ENCODE peak calls at places on chromosomes 12 and 14, in six cellular contexts. One of them, this sample, is unnamed.

GRCh38 chr12:122841544-122842321 is 6.5 kb downstream of the HIP1R start:
- DNase-seq in stimulated activated CD4-positive, alpha-beta T cell treated with anti-CD3 and anti-CD28 coated beads, Interleukin-1b, Interleukin-23, amount 100 ng/mL, for 1 hour: no peak
- DNase-seq in GM23338: peak
- DNase-seq in RPMI7951: peak
- DNase-seq in CD4-positive, alpha-beta T cell: no peak
- DNase-seq in Calu3: peak
- DNase-seq in this sample: peak

GRCh38 chr12:121579190-121579791 is 1.5 kb downstream of the KDM2B start:
- DNase-seq in stimulated activated CD4-positive, alpha-beta T cell treated with anti-CD3 and anti-CD28 coated beads, Interleukin-1b, Interleukin-23, amount 100 ng/mL, for 1 hour: no peak
- DNase-seq in GM23338: peak
- DNase-seq in RPMI7951: peak
- DNase-seq in CD4-positive, alpha-beta T cell: no peak
- DNase-seq in Calu3: no peak
- DNase-seq in this sample: peak

GRCh38 chr12:20883288-20883687 is 72.8 kb downstream of the SLCO1B3 start:
- DNase-seq in stimulated activated CD4-positive, alpha-beta T cell treated with anti-CD3 and anti-CD28 coated beads, Interleukin-1b, Interleukin-23, amount 100 ng/mL, for 1 hour: no peak
- DNase-seq in GM23338: no peak
- DNase-seq in RPMI7951: no peak
- DNase-seq in CD4-positive, alpha-beta T cell: no peak
- DNase-seq in Calu3: peak
- DNase-seq in this sample: no peak

GRCh38 chr12:1925125-1925963 is 6.9 kb upstream of the CACNA2D4 start:
- DNase-seq in stimulated activated CD4-positive, alpha-beta T cell treated with anti-CD3 and anti-CD28 coated beads, Interleukin-1b, Interleukin-23, amount 100 ng/mL, for 1 hour: no peak
- DNase-seq in GM23338: no peak
- DNase-seq in RPMI7951: no peak
- DNase-seq in CD4-positive, alpha-beta T cell: no peak
- DNase-seq in Calu3: no peak
- DNase-seq in this sample: no peak

GRCh38 chr12:89882051-89882450 is 173.4 kb upstream of the ATP2B1 start:
- DNase-seq in stimulated activated CD4-positive, alpha-beta T cell treated with anti-CD3 and anti-CD28 coated beads, Interleukin-1b, Interleukin-23, amount 100 ng/mL, for 1 hour: no peak
- DNase-seq in GM23338: no peak
- DNase-seq in RPMI7951: peak
- DNase-seq in CD4-positive, alpha-beta T cell: no peak
- DNase-seq in Calu3: no peak
- DNase-seq in this sample: peak

GRCh38 chr12:42716521-42716920 is 127.0 kb upstream of the PRICKLE1 start:
- DNase-seq in stimulated activated CD4-positive, alpha-beta T cell treated with anti-CD3 and anti-CD28 coated beads, Interleukin-1b, Interleukin-23, amount 100 ng/mL, for 1 hour: no peak
- DNase-seq in GM23338: no peak
- DNase-seq in RPMI7951: peak
- DNase-seq in CD4-positive, alpha-beta T cell: no peak
- DNase-seq in Calu3: no peak
- DNase-seq in this sample: no peak

GRCh38 chr14:34554540-34555250 is 15.2 kb upstream of the EAPP start:
- DNase-seq in stimulated activated CD4-positive, alpha-beta T cell treated with anti-CD3 and anti-CD28 coated beads, Interleukin-1b, Interleukin-23, amount 100 ng/mL, for 1 hour: no peak
- DNase-seq in GM23338: no peak
- DNase-seq in RPMI7951: peak
- DNase-seq in CD4-positive, alpha-beta T cell: no peak
- DNase-seq in Calu3: no peak
- DNase-seq in this sample: peak

GRCh38 chr14:29311983-29312382 is 545.4 kb downstream of the FOXG1 start:
- DNase-seq in stimulated activated CD4-positive, alpha-beta T cell treated with anti-CD3 and anti-CD28 coated beads, Interleukin-1b, Interleukin-23, amount 100 ng/mL, for 1 hour: no peak
- DNase-seq in GM23338: no peak
- DNase-seq in RPMI7951: no peak
- DNase-seq in CD4-positive, alpha-beta T cell: no peak
- DNase-seq in Calu3: no peak
- DNase-seq in this sample: no peak

GRCh38 chr14:102262894-102263462 is 42.0 kb downstream of the MOK start:
- DNase-seq in stimulated activated CD4-positive, alpha-beta T cell treated with anti-CD3 and anti-CD28 coated beads, Interleukin-1b, Interleukin-23, amount 100 ng/mL, for 1 hour: no peak
- DNase-seq in GM23338: peak
- DNase-seq in RPMI7951: peak
- DNase-seq in CD4-positive, alpha-beta T cell: no peak
- DNase-seq in Calu3: peak
- DNase-seq in this sample: peak

GRCh38 chr12:116508145-116509121 is 50.7 kb upstream of the MAP1LC3B2 start:
- DNase-seq in stimulated activated CD4-positive, alpha-beta T cell treated with anti-CD3 and anti-CD28 coated beads, Interleukin-1b, Interleukin-23, amount 100 ng/mL, for 1 hour: no peak
- DNase-seq in GM23338: peak
- DNase-seq in RPMI7951: no peak
- DNase-seq in CD4-positive, alpha-beta T cell: no peak
- DNase-seq in Calu3: no peak
- DNase-seq in this sample: peak

GRCh38 chr12:32155911-32156585 is 49.4 kb downstream of the BICD1 start:
- DNase-seq in stimulated activated CD4-positive, alpha-beta T cell treated with anti-CD3 and anti-CD28 coated beads, Interleukin-1b, Interleukin-23, amount 100 ng/mL, for 1 hour: no peak
- DNase-seq in GM23338: no peak
- DNase-seq in RPMI7951: peak
- DNase-seq in CD4-positive, alpha-beta T cell: no peak
- DNase-seq in Calu3: no peak
- DNase-seq in this sample: peak

GRCh38 chr14:30585204-30585603 is 26.2 kb downstream of the G2E3 start:
- DNase-seq in stimulated activated CD4-positive, alpha-beta T cell treated with anti-CD3 and anti-CD28 coated beads, Interleukin-1b, Interleukin-23, amount 100 ng/mL, for 1 hour: no peak
- DNase-seq in GM23338: no peak
- DNase-seq in RPMI7951: no peak
- DNase-seq in CD4-positive, alpha-beta T cell: no peak
- DNase-seq in Calu3: no peak
- DNase-seq in this sample: no peak

GRCh38 chr12:108890208-108890607 is 10.3 kb downstream of the DAO start:
- DNase-seq in stimulated activated CD4-positive, alpha-beta T cell treated with anti-CD3 and anti-CD28 coated beads, Interleukin-1b, Interleukin-23, amount 100 ng/mL, for 1 hour: no peak
- DNase-seq in GM23338: peak
- DNase-seq in RPMI7951: peak
- DNase-seq in CD4-positive, alpha-beta T cell: no peak
- DNase-seq in Calu3: peak
- DNase-seq in this sample: peak

GRCh38 chr14:36935976-36936678 is 236.3 kb downstream of the SLC25A21 start:
- DNase-seq in stimulated activated CD4-positive, alpha-beta T cell treated with anti-CD3 and anti-CD28 coated beads, Interleukin-1b, Interleukin-23, amount 100 ng/mL, for 1 hour: no peak
- DNase-seq in GM23338: no peak
- DNase-seq in RPMI7951: no peak
- DNase-seq in CD4-positive, alpha-beta T cell: no peak
- DNase-seq in Calu3: no peak
- DNase-seq in this sample: no peak

GRCh38 chr14:69887740-69888657 is 8.8 kb downstream of the SMOC1 start:
- DNase-seq in stimulated activated CD4-positive, alpha-beta T cell treated with anti-CD3 and anti-CD28 coated beads, Interleukin-1b, Interleukin-23, amount 100 ng/mL, for 1 hour: no peak
- DNase-seq in GM23338: no peak
- DNase-seq in RPMI7951: no peak
- DNase-seq in CD4-positive, alpha-beta T cell: no peak
- DNase-seq in Calu3: peak
- DNase-seq in this sample: no peak

GRCh38 chr14:100307215-100308111 is 1.2 kb upstream of the SLC25A29 start:
- DNase-seq in stimulated activated CD4-positive, alpha-beta T cell treated with anti-CD3 and anti-CD28 coated beads, Interleukin-1b, Interleukin-23, amount 100 ng/mL, for 1 hour: no peak
- DNase-seq in GM23338: peak
- DNase-seq in RPMI7951: no peak
- DNase-seq in CD4-positive, alpha-beta T cell: no peak
- DNase-seq in Calu3: peak
- DNase-seq in this sample: peak

GRCh38 chr12:112837629-112838191 is 46.2 kb downstream of the RPH3A start:
- DNase-seq in stimulated activated CD4-positive, alpha-beta T cell treated with anti-CD3 and anti-CD28 coated beads, Interleukin-1b, Interleukin-23, amount 100 ng/mL, for 1 hour: no peak
- DNase-seq in GM23338: no peak
- DNase-seq in RPMI7951: peak
- DNase-seq in CD4-positive, alpha-beta T cell: no peak
- DNase-seq in Calu3: no peak
- DNase-seq in this sample: no peak

GRCh38 chr12:89863332-89863938 is 154.8 kb upstream of the ATP2B1 start:
- DNase-seq in stimulated activated CD4-positive, alpha-beta T cell treated with anti-CD3 and anti-CD28 coated beads, Interleukin-1b, Interleukin-23, amount 100 ng/mL, for 1 hour: peak
- DNase-seq in GM23338: no peak
- DNase-seq in RPMI7951: peak
- DNase-seq in CD4-positive, alpha-beta T cell: peak
- DNase-seq in Calu3: no peak
- DNase-seq in this sample: no peak

GRCh38 chr12:122082621-122083356 is 4.2 kb downstream of the MLXIP start:
- DNase-seq in stimulated activated CD4-positive, alpha-beta T cell treated with anti-CD3 and anti-CD28 coated beads, Interleukin-1b, Interleukin-23, amount 100 ng/mL, for 1 hour: no peak
- DNase-seq in GM23338: no peak
- DNase-seq in RPMI7951: no peak
- DNase-seq in CD4-positive, alpha-beta T cell: no peak
- DNase-seq in Calu3: no peak
- DNase-seq in this sample: no peak

GRCh38 chr14:68564236-68564825 is 228.5 kb downstream of the ZFP36L1 start:
- DNase-seq in stimulated activated CD4-positive, alpha-beta T cell treated with anti-CD3 and anti-CD28 coated beads, Interleukin-1b, Interleukin-23, amount 100 ng/mL, for 1 hour: no peak
- DNase-seq in GM23338: no peak
- DNase-seq in RPMI7951: no peak
- DNase-seq in CD4-positive, alpha-beta T cell: no peak
- DNase-seq in Calu3: no peak
- DNase-seq in this sample: peak

GRCh38 chr12:7716391-7716790 is 5.2 kb downstream of the DPPA3 start:
- DNase-seq in stimulated activated CD4-positive, alpha-beta T cell treated with anti-CD3 and anti-CD28 coated beads, Interleukin-1b, Interleukin-23, amount 100 ng/mL, for 1 hour: no peak
- DNase-seq in GM23338: peak
- DNase-seq in RPMI7951: no peak
- DNase-seq in CD4-positive, alpha-beta T cell: no peak
- DNase-seq in Calu3: no peak
- DNase-seq in this sample: no peak

GRCh38 chr14:43540948-43541347 is 966.1 kb downstream of the FSCB start:
- DNase-seq in stimulated activated CD4-positive, alpha-beta T cell treated with anti-CD3 and anti-CD28 coated beads, Interleukin-1b, Interleukin-23, amount 100 ng/mL, for 1 hour: no peak
- DNase-seq in GM23338: peak
- DNase-seq in RPMI7951: no peak
- DNase-seq in CD4-positive, alpha-beta T cell: no peak
- DNase-seq in Calu3: no peak
- DNase-seq in this sample: peak

GRCh38 chr12:96056646-96057455 is 21.5 kb upstream of the LTA4H start:
- DNase-seq in stimulated activated CD4-positive, alpha-beta T cell treated with anti-CD3 and anti-CD28 coated beads, Interleukin-1b, Interleukin-23, amount 100 ng/mL, for 1 hour: no peak
- DNase-seq in GM23338: no peak
- DNase-seq in RPMI7951: no peak
- DNase-seq in CD4-positive, alpha-beta T cell: no peak
- DNase-seq in Calu3: no peak
- DNase-seq in this sample: no peak

GRCh38 chr14:35083530-35084150 is 37.6 kb downstream of the FAM177A1 start:
- DNase-seq in stimulated activated CD4-positive, alpha-beta T cell treated with anti-CD3 and anti-CD28 coated beads, Interleukin-1b, Interleukin-23, amount 100 ng/mL, for 1 hour: no peak
- DNase-seq in GM23338: no peak
- DNase-seq in RPMI7951: no peak
- DNase-seq in CD4-positive, alpha-beta T cell: no peak
- DNase-seq in Calu3: no peak
- DNase-seq in this sample: no peak

GRCh38 chr12:43847427-43847826 is 11.5 kb downstream of the TMEM117 start:
- DNase-seq in stimulated activated CD4-positive, alpha-beta T cell treated with anti-CD3 and anti-CD28 coated beads, Interleukin-1b, Interleukin-23, amount 100 ng/mL, for 1 hour: no peak
- DNase-seq in GM23338: no peak
- DNase-seq in RPMI7951: peak
- DNase-seq in CD4-positive, alpha-beta T cell: no peak
- DNase-seq in Calu3: no peak
- DNase-seq in this sample: no peak

GRCh38 chr12:119666226-119666808 is 1.6 kb upstream of the PRKAB1 start:
- DNase-seq in stimulated activated CD4-positive, alpha-beta T cell treated with anti-CD3 and anti-CD28 coated beads, Interleukin-1b, Interleukin-23, amount 100 ng/mL, for 1 hour: no peak
- DNase-seq in GM23338: no peak
- DNase-seq in RPMI7951: no peak
- DNase-seq in CD4-positive, alpha-beta T cell: no peak
- DNase-seq in Calu3: no peak
- DNase-seq in this sample: no peak

GRCh38 chr14:55133416-55133815 is 4.4 kb downstream of the LGALS3 start:
- DNase-seq in stimulated activated CD4-positive, alpha-beta T cell treated with anti-CD3 and anti-CD28 coated beads, Interleukin-1b, Interleukin-23, amount 100 ng/mL, for 1 hour: no peak
- DNase-seq in GM23338: peak
- DNase-seq in RPMI7951: peak
- DNase-seq in CD4-positive, alpha-beta T cell: no peak
- DNase-seq in Calu3: no peak
- DNase-seq in this sample: no peak

GRCh38 chr12:57590892-57591566 is at the start of gene PIP4K2C:
- DNase-seq in stimulated activated CD4-positive, alpha-beta T cell treated with anti-CD3 and anti-CD28 coated beads, Interleukin-1b, Interleukin-23, amount 100 ng/mL, for 1 hour: peak
- DNase-seq in GM23338: peak
- DNase-seq in RPMI7951: peak
- DNase-seq in CD4-positive, alpha-beta T cell: peak
- DNase-seq in Calu3: peak
- DNase-seq in this sample: peak

GRCh38 chr14:93073833-93074769 is 41.6 kb downstream of the ITPK1 start:
- DNase-seq in stimulated activated CD4-positive, alpha-beta T cell treated with anti-CD3 and anti-CD28 coated beads, Interleukin-1b, Interleukin-23, amount 100 ng/mL, for 1 hour: no peak
- DNase-seq in GM23338: no peak
- DNase-seq in RPMI7951: peak
- DNase-seq in CD4-positive, alpha-beta T cell: no peak
- DNase-seq in Calu3: peak
- DNase-seq in this sample: no peak

GRCh38 chr12:100927825-100928224 is 133.2 kb downstream of the ANO4 start:
- DNase-seq in stimulated activated CD4-positive, alpha-beta T cell treated with anti-CD3 and anti-CD28 coated beads, Interleukin-1b, Interleukin-23, amount 100 ng/mL, for 1 hour: no peak
- DNase-seq in GM23338: no peak
- DNase-seq in RPMI7951: peak
- DNase-seq in CD4-positive, alpha-beta T cell: no peak
- DNase-seq in Calu3: peak
- DNase-seq in this sample: no peak

GRCh38 chr14:68421116-68421515 is 371.8 kb downstream of the ZFP36L1 start:
- DNase-seq in stimulated activated CD4-positive, alpha-beta T cell treated with anti-CD3 and anti-CD28 coated beads, Interleukin-1b, Interleukin-23, amount 100 ng/mL, for 1 hour: no peak
- DNase-seq in GM23338: no peak
- DNase-seq in RPMI7951: no peak
- DNase-seq in CD4-positive, alpha-beta T cell: no peak
- DNase-seq in Calu3: no peak
- DNase-seq in this sample: no peak

GRCh38 chr12:39267886-39268285 is 175.0 kb downstream of the KIF21A start:
- DNase-seq in stimulated activated CD4-positive, alpha-beta T cell treated with anti-CD3 and anti-CD28 coated beads, Interleukin-1b, Interleukin-23, amount 100 ng/mL, for 1 hour: no peak
- DNase-seq in GM23338: no peak
- DNase-seq in RPMI7951: no peak
- DNase-seq in CD4-positive, alpha-beta T cell: no peak
- DNase-seq in Calu3: no peak
- DNase-seq in this sample: no peak

GRCh38 chr12:57522887-57523705 is 472 bp downstream of the MBD6 start:
- DNase-seq in stimulated activated CD4-positive, alpha-beta T cell treated with anti-CD3 and anti-CD28 coated beads, Interleukin-1b, Interleukin-23, amount 100 ng/mL, for 1 hour: no peak
- DNase-seq in GM23338: peak
- DNase-seq in RPMI7951: peak
- DNase-seq in CD4-positive, alpha-beta T cell: peak
- DNase-seq in Calu3: no peak
- DNase-seq in this sample: peak

GRCh38 chr12:6065131-6065871 is 59.2 kb downstream of the VWF start:
- DNase-seq in stimulated activated CD4-positive, alpha-beta T cell treated with anti-CD3 and anti-CD28 coated beads, Interleukin-1b, Interleukin-23, amount 100 ng/mL, for 1 hour: no peak
- DNase-seq in GM23338: no peak
- DNase-seq in RPMI7951: no peak
- DNase-seq in CD4-positive, alpha-beta T cell: no peak
- DNase-seq in Calu3: no peak
- DNase-seq in this sample: no peak

GRCh38 chr14:68593806-68594536 is 198.9 kb downstream of the ZFP36L1 start:
- DNase-seq in stimulated activated CD4-positive, alpha-beta T cell treated with anti-CD3 and anti-CD28 coated beads, Interleukin-1b, Interleukin-23, amount 100 ng/mL, for 1 hour: no peak
- DNase-seq in GM23338: no peak
- DNase-seq in RPMI7951: peak
- DNase-seq in CD4-positive, alpha-beta T cell: no peak
- DNase-seq in Calu3: no peak
- DNase-seq in this sample: peak

GRCh38 chr12:113374823-113375428 is 16.5 kb downstream of the PLBD2 start:
- DNase-seq in stimulated activated CD4-positive, alpha-beta T cell treated with anti-CD3 and anti-CD28 coated beads, Interleukin-1b, Interleukin-23, amount 100 ng/mL, for 1 hour: no peak
- DNase-seq in GM23338: no peak
- DNase-seq in RPMI7951: no peak
- DNase-seq in CD4-positive, alpha-beta T cell: no peak
- DNase-seq in Calu3: no peak
- DNase-seq in this sample: no peak

GRCh38 chr14:22474730-22475351 is 114.2 kb downstream of the DAD1 start:
- DNase-seq in stimulated activated CD4-positive, alpha-beta T cell treated with anti-CD3 and anti-CD28 coated beads, Interleukin-1b, Interleukin-23, amount 100 ng/mL, for 1 hour: no peak
- DNase-seq in GM23338: no peak
- DNase-seq in RPMI7951: peak
- DNase-seq in CD4-positive, alpha-beta T cell: no peak
- DNase-seq in Calu3: no peak
- DNase-seq in this sample: peak

GRCh38 chr12:70619471-70620152 is 17.6 kb downstream of the PTPRB start:
- DNase-seq in stimulated activated CD4-positive, alpha-beta T cell treated with anti-CD3 and anti-CD28 coated beads, Interleukin-1b, Interleukin-23, amount 100 ng/mL, for 1 hour: no peak
- DNase-seq in GM23338: no peak
- DNase-seq in RPMI7951: peak
- DNase-seq in CD4-positive, alpha-beta T cell: no peak
- DNase-seq in Calu3: no peak
- DNase-seq in this sample: no peak

GRCh38 chr14:105465209-105466031 is 9.2 kb upstream of the CRIP2 start:
- DNase-seq in stimulated activated CD4-positive, alpha-beta T cell treated with anti-CD3 and anti-CD28 coated beads, Interleukin-1b, Interleukin-23, amount 100 ng/mL, for 1 hour: no peak
- DNase-seq in GM23338: no peak
- DNase-seq in RPMI7951: peak
- DNase-seq in CD4-positive, alpha-beta T cell: no peak
- DNase-seq in Calu3: no peak
- DNase-seq in this sample: peak